ENCODE peak calls at places on chromosomes 3 and 15, in ten cellular contexts. C is ovary, L is uterus, O is Caco-2, E is kidney, S is endothelial cell of umbilical vein, A is left lung, T is HepG2, R is body of pancreas, Y is breast epithelium. H is an unnamed sample. For H3K4me1, the result is how much of the 10 kb centered on the place peaks cover.

GRCh38 chr3:68705695-68706429 is 226.5 kb downstream of the TAFA4 start:
- DNase-seq in Y (no peak), A (no peak), S (no peak), T (no peak), L (no peak), C (no peak), R (no peak), E (no peak), O (no peak), H (peak)

GRCh38 chr3:71450985-71451560 is 132.5 kb downstream of the FOXP1 start:
- DNase-seq in E (no peak), S (no peak), R (no peak), T (no peak), C (no peak), A (no peak), O (no peak), L (no peak), Y (no peak), H (no peak)

GRCh38 chr15:53976844-53977392 is 1.3 kb upstream of the UNC13C start:
- DNase-seq in A (peak), E (peak), Y (no peak), R (no peak), T (peak), C (no peak), O (peak), S (no peak), L (no peak), H (no peak)

GRCh38 chr15:70339551-70340517 is 242.1 kb upstream of the TLE3 start:
- DNase-seq in C (no peak), A (no peak), L (no peak), Y (no peak), R (peak), E (peak), O (no peak), S (peak), T (no peak), H (no peak)

GRCh38 chr3:17059966-17060560 is 175.3 kb downstream of the PLCL2 start:
- DNase-seq in Y (no peak), C (no peak), L (no peak), S (no peak), E (no peak), T (no peak), R (no peak), A (no peak), O (no peak), H (no peak)

GRCh38 chr3:190709351-190709773 is 153.1 kb downstream of the GMNC start:
- DNase-seq in R (no peak), O (no peak), S (no peak), Y (no peak), L (no peak), E (no peak), A (no peak), T (no peak), C (no peak), H (no peak)

GRCh38 chr3:64438837-64439236 is 213.6 kb upstream of the PRICKLE2 start:
- DNase-seq in C (peak), O (no peak), Y (no peak), T (no peak), L (no peak), R (no peak), S (no peak), E (peak), A (peak), H (no peak)

GRCh38 chr15:61049934-61050333 is 179.2 kb downstream of the RORA start:
- DNase-seq in S (no peak), L (no peak), R (no peak), E (no peak), O (no peak), A (no peak), Y (no peak), T (peak), C (no peak), H (no peak)

GRCh38 chr3:71109241-71109976 is 474.1 kb downstream of the FOXP1 start:
- DNase-seq in Y (no peak), L (no peak), R (no peak), C (no peak), E (no peak), A (no peak), T (no peak), S (peak), O (no peak), H (no peak)

GRCh38 chr3:57546616-57547015 is 2.5 kb upstream of the DNAH12 start:
- DNase-seq in T (no peak), E (no peak), O (no peak), L (no peak), A (no peak), Y (no peak), C (no peak), S (no peak), R (no peak), H (no peak)

GRCh38 chr3:37200141-37200540 is 25.8 kb upstream of the LRRFIP2 start:
- DNase-seq in Y (no peak), R (no peak), O (no peak), A (no peak), C (no peak), S (no peak), L (no peak), E (no peak), T (no peak), H (no peak)

GRCh38 chr15:63381301-63382192 is at the start of gene CA12:
- DNase-seq in O (no peak), L (peak), S (peak), R (peak), A (peak), T (peak), C (no peak), E (peak), Y (no peak), H (no peak)

DNA sequence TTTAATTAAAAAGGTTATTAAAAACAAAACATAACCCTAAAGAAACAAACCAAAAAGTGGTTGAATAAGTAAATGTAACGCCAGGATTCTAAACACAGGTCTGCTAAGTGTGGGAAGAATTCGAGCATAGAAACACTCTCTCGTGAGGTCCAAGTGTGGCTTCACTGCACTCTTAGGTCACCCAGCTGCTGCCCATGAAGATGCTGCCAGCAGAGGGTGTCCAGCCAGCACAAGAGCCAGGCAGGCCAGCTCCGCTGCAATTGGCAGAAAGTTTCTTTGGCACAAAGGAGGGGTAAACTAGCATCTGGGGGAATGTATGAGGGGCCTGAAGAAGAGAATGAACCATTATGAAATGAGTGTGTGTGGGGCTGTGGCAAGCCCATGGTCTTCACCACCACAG is 215.7 kb upstream of the FEZF2 start:
- DNase-seq in O (no peak), L (no peak), A (no peak), R (no peak), Y (no peak), S (no peak), C (no peak), T (no peak), E (no peak), H (no peak)
- H3K4me1 ChIP-seq in O (under half), L (under half), A (under half), R (under half), Y (under half), S (under half), C (under half), T (under half), E (under half), H (under half)

GRCh38 chr15:101497484-101498034 is 8.1 kb upstream of the PCSK6 start:
- DNase-seq in R (no peak), C (no peak), E (no peak), T (peak), S (no peak), L (no peak), A (no peak), O (peak), Y (peak), H (no peak)

GRCh38 chr15:101497017-101497416 is 7.5 kb upstream of the PCSK6 start:
- DNase-seq in E (no peak), A (no peak), C (no peak), T (no peak), S (no peak), O (no peak), Y (no peak), L (no peak), R (no peak), H (no peak)

GRCh38 chr15:101498076-101498730 is 8.7 kb upstream of the PCSK6 start:
- DNase-seq in E (no peak), R (no peak), L (no peak), C (no peak), T (no peak), S (no peak), O (no peak), A (no peak), Y (peak), H (no peak)

GRCh38 chr15:101499863-101500713 is 10.6 kb upstream of the PCSK6 start:
- DNase-seq in A (no peak), L (no peak), O (no peak), T (no peak), S (no peak), R (peak), E (no peak), Y (peak), C (no peak), H (no peak)

GRCh38 chr15:101498731-101499480 is 9.4 kb upstream of the PCSK6 start:
- DNase-seq in E (no peak), T (no peak), L (no peak), R (no peak), O (no peak), C (no peak), A (no peak), S (no peak), Y (peak), H (no peak)
- H3K4me1 ChIP-seq in E (under half), T (half or more), L (under half), R (under half), O (under half), C (under half), A (under half), S (under half), Y (under half), H (under half)

GRCh38 chr3:172564499-172564898 is 41.3 kb upstream of the TNFSF10 start:
- DNase-seq in A (no peak), S (no peak), C (no peak), Y (no peak), R (no peak), E (no peak), L (no peak), O (no peak), T (no peak), H (no peak)
- H3K4me1 ChIP-seq in A (under half), S (under half), C (under half), Y (under half), R (under half), E (under half), L (under half), O (under half), T (under half), H (under half)

DNA sequence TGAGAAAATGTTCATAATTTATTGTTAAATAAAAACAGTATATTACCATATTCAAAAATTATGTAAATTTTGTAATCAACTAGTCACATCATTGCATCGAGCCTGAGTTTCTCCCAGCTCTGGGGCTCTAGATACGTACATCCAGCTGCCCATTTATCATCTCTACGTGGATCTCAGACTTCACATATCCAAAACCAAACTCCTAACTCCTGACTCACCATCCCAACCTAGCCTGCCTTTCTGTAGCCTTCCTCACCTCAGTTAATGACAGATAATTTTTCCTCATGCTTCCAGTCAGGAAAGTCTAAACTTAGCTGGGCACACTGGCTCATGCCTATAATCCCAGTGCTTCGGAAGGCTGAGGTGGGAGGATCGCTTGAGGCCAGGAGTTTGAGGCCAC is 194.8 kb downstream of the SSR3 start:
- DNase-seq in A (no peak), L (no peak), C (no peak), R (no peak), Y (no peak), E (no peak), T (no peak), S (no peak), O (no peak), H (no peak)
- H3K4me1 ChIP-seq in A (under half), L (under half), C (under half), R (under half), Y (under half), E (under half), T (under half), S (under half), O (under half), H (under half)

DNA sequence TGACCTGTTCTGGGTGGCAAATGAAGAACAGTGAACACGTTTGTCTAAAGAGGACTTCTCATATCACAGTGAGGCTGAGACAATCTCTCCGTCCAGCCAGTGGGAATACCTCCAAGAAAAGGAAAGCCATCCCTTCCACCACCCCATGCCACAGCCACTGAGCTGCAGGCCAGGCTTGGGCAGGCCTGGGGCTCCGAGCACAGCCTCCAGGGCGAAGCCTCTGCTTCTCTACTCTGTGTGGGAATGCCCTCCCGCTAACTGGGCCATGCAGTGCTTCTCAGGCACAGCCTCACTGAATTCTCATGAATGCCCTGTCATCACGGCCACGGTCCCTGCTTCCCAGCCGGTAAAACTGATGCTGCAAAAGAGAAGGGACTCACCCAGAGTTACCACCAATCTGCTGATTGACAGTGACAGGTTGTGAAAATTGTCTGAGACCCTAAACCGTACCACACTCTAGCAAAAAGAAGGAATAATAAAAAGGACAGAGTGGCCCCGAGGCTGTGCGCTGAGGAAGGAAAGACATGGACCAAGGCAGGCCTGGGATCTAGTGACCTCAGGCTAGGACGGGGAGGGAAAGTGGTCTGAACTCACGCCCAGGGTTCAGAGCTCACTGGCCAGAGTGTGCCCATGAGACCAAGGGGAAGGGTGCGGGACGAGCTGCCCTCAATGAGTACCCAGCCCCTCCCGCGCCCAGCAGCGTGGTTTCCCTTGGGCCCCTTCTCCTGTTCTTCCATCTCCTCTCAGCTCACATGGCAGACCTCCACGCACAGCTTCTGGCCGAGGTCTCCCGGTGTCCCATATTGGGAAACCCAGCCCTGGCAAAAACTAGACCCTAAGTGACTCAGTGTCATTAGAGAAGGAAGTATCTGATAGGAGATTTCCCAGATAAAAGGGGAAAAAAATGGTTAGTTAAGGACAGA is 52.8 kb downstream of the DHX30 start:
- DNase-seq in E (no peak), C (no peak), R (no peak), L (no peak), S (no peak), A (peak), T (no peak), Y (no peak), O (no peak), H (no peak)
- H3K4me1 ChIP-seq in E (under half), C (under half), R (under half), L (under half), S (under half), A (under half), T (under half), Y (under half), O (under half), H (under half)